ENCODE peak calls at places on chromosomes 12 and 14, in six cellular contexts. Y is GM12878, L is HepG2, N is upper lobe of left lung, O is A549, C is K562. W is an unnamed sample.

GRCh38 chr12:94621662-94622359 is 28.5 kb downstream of the TMCC3 start:
- ATAC-seq in Y (peak), L (peak), N (peak), O (no peak), C (no peak), W (no peak)

GRCh38 chr14:100012478-100012925 is 52.7 kb upstream of the EVL start:
- ATAC-seq in Y (peak), L (no peak), N (no peak), O (no peak), C (no peak), W (no peak)

GRCh38 chr12:69064734-69065413 is 131.9 kb upstream of the CPM start:
- ATAC-seq in Y (no peak), L (no peak), N (no peak), O (no peak), C (no peak), W (no peak)

GRCh38 chr14:30921305-30921704 is 46.9 kb downstream of the COCH start:
- ATAC-seq in Y (no peak), L (no peak), N (no peak), O (no peak), C (peak), W (no peak)

GRCh38 chr12:45310627-45310968 is 94.7 kb downstream of the ANO6 start:
- ATAC-seq in Y (no peak), L (no peak), N (no peak), O (no peak), C (no peak), W (no peak)

GRCh38 chr12:125193798-125194562 is 128.7 kb downstream of the AACS start:
- ATAC-seq in Y (no peak), L (peak), N (no peak), O (peak), C (peak), W (no peak)

GRCh38 chr12:2035421-2036080 is 17.2 kb upstream of the CACNA1C start:
- ATAC-seq in Y (no peak), L (peak), N (no peak), O (peak), C (no peak), W (no peak)

GRCh38 chr12:18643673-18644072 is 94.1 kb downstream of the PLCZ1 start:
- ATAC-seq in Y (no peak), L (no peak), N (no peak), O (no peak), C (no peak), W (peak)

GRCh38 chr12:22414742-22415141 is 80.2 kb upstream of the ST8SIA1 start:
- ATAC-seq in Y (no peak), L (no peak), N (no peak), O (no peak), C (no peak), W (no peak)

GRCh38 chr12:50563434-50563787 is 58.6 kb downstream of the DIP2B start:
- ATAC-seq in Y (no peak), L (no peak), N (no peak), O (no peak), C (peak), W (no peak)

GRCh38 chr14:36066636-36067035 is 109.9 kb downstream of the PTCSC3 start:
- ATAC-seq in Y (no peak), L (no peak), N (no peak), O (no peak), C (no peak), W (no peak)

GRCh38 chr12:82619644-82620043 is 67.1 kb upstream of the TMTC2 start:
- ATAC-seq in Y (no peak), L (no peak), N (no peak), O (no peak), C (no peak), W (no peak)

GRCh38 chr12:67275380-67275913 is 6.3 kb downstream of the CAND1 start:
- ATAC-seq in Y (peak), L (peak), N (no peak), O (peak), C (no peak), W (no peak)

GRCh38 chr12:67920432-67920831 is 68.8 kb upstream of the IFNG-AS1 start:
- ATAC-seq in Y (no peak), L (no peak), N (no peak), O (no peak), C (no peak), W (no peak)

GRCh38 chr12:25194211-25194610 is 749 bp downstream of the DNAI7 start:
- ATAC-seq in Y (no peak), L (no peak), N (no peak), O (no peak), C (no peak), W (no peak)

GRCh38 chr14:43651185-43651787 is 855.8 kb downstream of the FSCB start:
- ATAC-seq in Y (no peak), L (peak), N (no peak), O (no peak), C (no peak), W (no peak)

GRCh38 chr14:102868956-102869531 is 53.4 kb upstream of the AMN start:
- ATAC-seq in Y (peak), L (no peak), N (peak), O (no peak), C (no peak), W (no peak)

GRCh38 chr14:87745507-87746118 is 247.4 kb downstream of the GALC start:
- ATAC-seq in Y (peak), L (peak), N (no peak), O (no peak), C (no peak), W (no peak)

GRCh38 chr14:71668186-71668912 is 263.9 kb upstream of the RGS6 start:
- ATAC-seq in Y (no peak), L (no peak), N (no peak), O (no peak), C (no peak), W (no peak)

DNA sequence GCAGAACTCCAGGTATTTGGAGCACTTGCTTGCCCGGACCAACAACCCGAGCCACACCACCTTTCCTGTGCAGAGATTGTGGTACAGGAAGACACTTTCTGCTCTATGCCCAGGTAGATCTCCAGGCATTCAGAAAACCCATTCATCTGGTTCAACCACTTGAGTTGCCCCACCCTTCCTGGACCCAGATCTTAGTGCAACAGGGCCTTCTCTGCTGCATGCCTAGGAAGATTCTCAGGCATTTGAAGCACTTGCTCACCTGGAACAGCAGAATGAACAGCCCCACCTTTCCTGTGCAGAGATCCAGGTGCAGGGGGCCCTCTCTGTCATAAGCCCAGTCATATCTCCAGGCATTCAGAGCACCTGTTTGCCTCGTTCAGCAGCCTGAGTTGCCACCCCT is 412.8 kb upstream of the MGAT4C start:
- ATAC-seq in Y (no peak), L (no peak), N (peak), O (no peak), C (no peak), W (no peak)
- TF ChIP-seq EP300 in Y (no peak), L (no peak), N (no peak), O (no peak), C (no peak), W (no peak)

GRCh38 chr12:108642899-108643654 is 9.4 kb upstream of the SELPLG start:
- ATAC-seq in Y (no peak), L (no peak), N (no peak), O (no peak), C (no peak), W (no peak)

GRCh38 chr12:108642269-108642870 is 8.7 kb upstream of the SELPLG start:
- ATAC-seq in Y (no peak), L (no peak), N (no peak), O (no peak), C (no peak), W (no peak)

GRCh38 chr12:108638997-108639822 is 5.5 kb upstream of the SELPLG start:
- ATAC-seq in Y (no peak), L (peak), N (no peak), O (no peak), C (no peak), W (no peak)

GRCh38 chr12:108640802-108641445 is 7.2 kb upstream of the SELPLG start:
- ATAC-seq in Y (peak), L (peak), N (no peak), O (no peak), C (peak), W (no peak)

GRCh38 chr12:108641446-108642268 is 8.0 kb upstream of the SELPLG start:
- ATAC-seq in Y (peak), L (peak), N (no peak), O (no peak), C (peak), W (no peak)
- H3K4me3 ChIP-seq in Y (no peak), L (no peak), N (no peak), O (no peak), C (no peak), W (no peak)

DNA sequence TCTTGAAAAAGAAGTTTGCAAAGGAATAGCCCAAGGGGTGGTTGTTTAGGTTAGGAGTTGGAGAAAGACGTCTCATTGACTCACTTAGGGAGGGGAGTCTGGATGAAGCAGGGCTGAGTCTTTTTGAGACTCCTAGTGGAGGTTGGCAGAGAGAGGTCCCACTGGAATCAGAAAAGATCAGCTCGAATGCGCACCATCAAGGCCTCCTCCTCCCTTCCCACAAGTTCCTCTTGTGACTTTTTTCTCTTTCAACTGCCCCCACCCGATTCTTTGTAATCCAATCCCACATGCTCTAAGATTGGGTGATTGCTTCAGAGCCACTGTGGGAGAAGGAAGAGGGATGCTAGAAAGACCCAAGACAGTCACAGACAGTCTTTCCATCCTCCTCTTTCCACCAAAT is 2.0 kb downstream of the ARHGEF40 start:
- ATAC-seq in Y (no peak), L (no peak), N (no peak), O (no peak), C (no peak), W (peak)
- TF ChIP-seq CTCF in Y (no peak), L (no peak), N (no peak), O (no peak), C (no peak), W (no peak)

DNA sequence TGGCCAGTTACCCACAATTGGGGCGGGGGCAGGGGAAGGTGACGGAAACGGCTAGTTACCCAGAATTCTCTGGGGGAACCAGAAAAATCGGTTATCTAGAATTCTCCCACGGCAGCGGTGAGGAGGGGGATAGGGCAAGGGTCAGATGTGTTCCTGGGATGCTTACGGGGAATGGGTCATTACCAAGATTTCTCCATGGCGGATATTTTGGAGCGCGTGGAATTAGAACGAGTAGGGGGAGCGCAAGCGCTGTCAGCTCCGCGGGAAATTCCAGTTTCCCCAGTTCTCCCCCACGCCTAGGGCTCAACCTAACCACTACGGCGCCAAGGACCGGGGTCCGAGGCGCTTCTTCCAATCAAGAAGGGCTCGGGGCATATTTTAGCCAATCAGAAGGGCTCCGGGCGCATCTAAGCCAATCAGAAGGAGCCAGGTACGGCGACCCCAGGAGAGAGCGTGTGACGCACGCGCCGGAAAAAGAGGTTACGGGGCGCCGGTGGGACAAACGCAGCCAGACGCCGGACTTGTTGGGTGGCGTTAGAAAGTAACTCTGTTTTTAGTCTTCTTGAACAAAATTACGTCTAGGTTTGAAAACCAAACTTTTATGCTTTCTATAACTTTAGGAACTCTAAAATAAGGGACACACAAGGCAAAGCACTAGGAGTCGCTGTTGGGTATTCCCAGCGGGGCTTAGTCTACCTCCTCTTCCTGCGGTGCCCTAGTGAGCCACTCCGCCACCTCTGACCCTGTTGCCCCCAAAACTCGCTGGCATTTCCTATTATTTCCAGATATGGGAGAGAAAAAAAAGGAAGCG is at the start of gene PAN2:
- ATAC-seq in Y (peak), L (peak), N (peak), O (peak), C (peak), W (peak)
- TF ChIP-seq EP300 in Y (peak), L (no peak), N (no peak), O (no peak), C (peak), W (no peak)

GRCh38 chr12:96218989-96219678 is 25.0 kb downstream of the ELK3 start:
- ATAC-seq in Y (no peak), L (peak), N (peak), O (peak), C (no peak), W (no peak)
- H3K4me3 ChIP-seq in Y (no peak), L (peak), N (no peak), O (peak), C (no peak), W (no peak)